ENCODE peak calls at places on chromosome 1, in four cellular contexts. G is HFF-Myc, C is esophagus squamous epithelium, I is fibroblast of lung. F is an unnamed sample.
A peak's percentile ranks its signal among the peaks of the same experiment; 100 is the strongest.

GRCh38 chr1:161119017-161119378 is 1.1 kb downstream of the NIT1 start:
- DNase-seq in I (no peak), G (no peak), C (no peak), F (peak; percentile 25)

GRCh38 chr1:201310986-201311355 is 27.7 kb downstream of the PKP1 start:
- DNase-seq in G (no peak), C (no peak), I (peak; percentile 50), F (no peak)

GRCh38 chr1:145979746-145980435 is 15.4 kb downstream of the POLR3GL start:
- DNase-seq in G (no peak), C (no peak), I (no peak), F (peak; percentile 61)

GRCh38 chr1:6734579-6735397 is 33.2 kb upstream of the DNAJC11 start:
- DNase-seq in G (no peak), I (peak; percentile 21), C (no peak), F (no peak)

GRCh38 chr1:200380589-200381021 is 29.2 kb downstream of the ZNF281 start:
- DNase-seq in G (no peak), I (no peak), C (no peak), F (no peak)

GRCh38 chr1:207495816-207496792 is at the start of gene CR1:
- DNase-seq in I (peak; percentile 1), C (no peak), G (no peak), F (peak; percentile 2)

GRCh38 chr1:61318319-61319125 is 236.2 kb downstream of the NFIA start:
- DNase-seq in I (peak; percentile 69), G (peak; percentile 43), C (no peak), F (peak; percentile 91)

GRCh38 chr1:12166834-12167492 is at the start of gene TNFRSF1B:
- DNase-seq in I (peak; percentile 17), G (no peak), C (no peak), F (peak; percentile 54)

GRCh38 chr1:226121587-226122400 is 59.3 kb downstream of the H3-3A start:
- DNase-seq in C (no peak), G (no peak), I (peak; percentile 15), F (no peak)

GRCh38 chr1:208028526-208028925 is 117.6 kb upstream of the CD34 start:
- DNase-seq in I (no peak), G (no peak), C (no peak), F (no peak)

GRCh38 chr1:14135070-14135469 is 435.1 kb downstream of the PRDM2 start:
- DNase-seq in C (no peak), I (no peak), G (no peak), F (no peak)

GRCh38 chr1:99429754-99430153 is 165.5 kb downstream of the PLPPR4 start:
- DNase-seq in I (no peak), C (no peak), G (no peak), F (no peak)

DNA sequence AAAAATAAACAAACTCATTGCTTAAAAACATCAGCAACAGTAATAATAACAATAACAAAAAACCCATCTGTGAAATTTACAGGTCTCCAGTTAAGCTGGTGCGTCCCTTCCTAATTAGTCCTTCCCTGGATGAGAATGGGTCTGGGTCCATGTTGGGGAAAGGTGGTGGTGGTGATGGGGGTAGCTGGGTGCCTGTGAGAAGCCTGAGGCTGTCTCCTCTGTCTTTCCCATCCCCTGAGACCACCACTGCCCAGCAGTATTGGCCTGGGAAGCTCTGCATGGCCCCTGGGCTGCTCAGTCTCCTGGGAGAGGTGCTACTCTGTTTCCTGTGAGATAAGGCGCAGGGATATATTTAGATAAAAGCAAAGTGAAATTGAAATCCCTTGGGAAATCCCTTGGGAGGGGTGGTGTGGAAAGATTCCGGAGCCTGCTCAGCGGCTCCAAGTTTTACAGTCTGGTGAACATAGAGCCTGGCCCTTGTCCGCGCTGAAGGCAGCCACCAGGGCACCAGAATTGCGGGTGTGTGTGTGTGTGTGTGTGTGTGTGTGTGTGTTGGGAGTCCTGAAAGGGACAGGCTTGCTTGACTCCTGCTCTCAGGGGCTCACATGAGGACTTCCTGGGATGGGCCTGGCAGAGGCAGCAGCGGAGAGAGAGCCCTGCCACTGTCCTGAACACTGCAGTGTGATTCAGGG is 150.2 kb downstream of the FOXD2 start:
- DNase-seq in C (no peak), I (no peak), G (no peak), F (peak; percentile 21)
- TF ChIP-seq CTCF in C (no peak), I (no peak), G (no peak), F (no peak)

GRCh38 chr1:72284398-72285073 is 2.2 kb upstream of the NEGR1 start:
- DNase-seq in I (peak; percentile 96), C (no peak), G (peak; percentile 64), F (peak; percentile 90)
- H3K4me3 ChIP-seq in I (peak overlapping the region; percentile 81), C (peak overlapping the region; percentile 58), G (peak overlapping the region; percentile 50), F (peak overlapping the region; percentile 78)

DNA sequence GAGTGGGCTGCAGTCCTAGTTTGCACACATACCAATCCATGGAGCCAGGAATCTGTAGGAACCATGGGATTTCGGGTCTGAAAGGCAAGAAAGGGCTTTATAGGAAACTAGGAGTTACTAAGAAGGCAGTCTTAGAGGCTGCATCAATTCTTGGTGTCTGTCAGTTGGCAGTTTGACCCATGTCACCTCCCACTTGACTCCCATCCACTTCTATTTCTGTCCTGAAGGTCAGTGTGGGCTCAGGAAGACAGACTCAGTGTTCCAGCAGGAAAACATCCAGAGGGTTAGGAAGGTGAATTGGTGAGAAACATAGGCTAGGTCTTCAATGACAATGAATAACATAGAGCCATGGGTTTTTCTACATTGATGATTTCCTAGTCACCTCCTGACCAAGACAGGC is 4.0 kb downstream of the CYP4A11 start:
- DNase-seq in C (no peak), I (no peak), G (no peak), F (no peak)
- TF ChIP-seq CTCF in C (no peak), I (no peak), G (no peak), F (no peak)

GRCh38 chr1:8976338-8976737 is 30.7 kb downstream of the CA6 start:
- DNase-seq in G (no peak), I (no peak), C (no peak), F (no peak)

GRCh38 chr1:8969937-8970336 is 24.3 kb downstream of the CA6 start:
- DNase-seq in C (no peak), I (no peak), G (no peak), F (no peak)

GRCh38 chr1:8974551-8974950 is 28.9 kb downstream of the CA6 start:
- DNase-seq in G (no peak), C (no peak), I (no peak), F (no peak)

GRCh38 chr1:8966606-8967005 is 20.9 kb downstream of the CA6 start:
- DNase-seq in I (no peak), C (no peak), G (no peak), F (no peak)

DNA sequence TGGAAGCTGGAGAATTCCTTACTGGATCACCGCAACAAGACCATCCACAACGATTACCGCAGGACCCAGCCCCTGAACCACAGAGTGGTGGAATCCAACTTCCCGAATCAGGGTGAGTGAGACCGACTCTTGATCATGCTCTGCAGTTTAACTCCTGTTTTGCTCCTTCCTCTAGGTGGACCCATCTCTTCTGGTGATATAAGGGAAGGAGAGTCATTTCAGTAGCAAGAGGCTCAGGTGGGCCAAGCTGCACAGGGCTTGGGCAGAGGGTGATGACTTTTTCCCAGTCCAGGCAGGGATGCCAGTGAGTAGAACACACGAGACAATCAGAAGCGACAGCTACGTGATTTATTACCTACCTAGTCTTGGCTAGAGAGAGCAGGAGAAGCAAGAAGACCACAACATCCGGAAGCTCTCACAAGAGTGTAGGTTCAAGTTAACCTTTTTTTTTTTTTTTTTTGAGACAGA is 25.2 kb downstream of the CA6 start:
- DNase-seq in C (no peak), G (no peak), I (no peak), F (no peak)
- H3K4me3 ChIP-seq in C (no peak overlapping the region), G (no peak overlapping the region), I (no peak overlapping the region), F (no peak overlapping the region)